ENCODE peak calls at places on chromosomes 16 and 17, in six cellular contexts. F is neural progenitor cell, M is GM23338, D is SK-N-SH, I is hepatocyte, K is OCI-LY7. H is an unnamed sample.
A peak's percentile ranks its signal among the peaks of the same experiment; 100 is the strongest.

GRCh38 chr16:11356573-11357331 is 11.5 kb downstream of the RMI2 start:
- DNase-seq in F (peak; percentile 84), M (peak; percentile 91), D (peak; percentile 71), I (peak; percentile 83), K (peak; percentile 78), H (no peak)

GRCh38 chr16:89066746-89067145 is 26.9 kb upstream of the ACSF3 start:
- DNase-seq in F (no peak), M (no peak), D (no peak), I (no peak), K (no peak), H (no peak)

GRCh38 chr17:14672830-14673229 is 371.9 kb downstream of the HS3ST3B1 start:
- DNase-seq in F (peak; percentile 49), M (no peak), D (no peak), I (peak; percentile 57), K (no peak), H (peak; percentile 49)

GRCh38 chr17:73474370-73474988 is 162.7 kb upstream of the CDC42EP4 start:
- DNase-seq in F (no peak), M (no peak), D (peak; percentile 98), I (peak; percentile 94), K (no peak), H (peak; percentile 64)

GRCh38 chr17:11330871-11331270 is 89.9 kb downstream of the SHISA6 start:
- DNase-seq in F (peak; percentile 77), M (no peak), D (no peak), I (peak; percentile 73), K (no peak), H (no peak)

GRCh38 chr16:8905168-8905762 is 23.1 kb downstream of the LITAFD start:
- DNase-seq in F (peak; percentile 50), M (peak; percentile 57), D (peak; percentile 47), I (peak; percentile 44), K (peak; percentile 56), H (peak; percentile 29)

GRCh38 chr17:79948918-79949645 is 86.6 kb downstream of the TBC1D16 start:
- DNase-seq in F (peak; percentile 51), M (no peak), D (peak; percentile 40), I (no peak), K (no peak), H (no peak)

GRCh38 chr16:75011634-75012307 is 12.9 kb downstream of the ZNRF1 start:
- DNase-seq in F (no peak), M (no peak), D (no peak), I (peak; percentile 35), K (no peak), H (peak; percentile 83)

GRCh38 chr16:8594149-8594666 is 3.9 kb upstream of the TMEM114 start:
- DNase-seq in F (no peak), M (no peak), D (no peak), I (no peak), K (no peak), H (no peak)

GRCh38 chr17:9918352-9918751 is 13.3 kb upstream of the RCVRN start:
- DNase-seq in F (no peak), M (no peak), D (no peak), I (no peak), K (no peak), H (no peak)

GRCh38 chr16:85255777-85256176 is 143.5 kb upstream of the CIBAR2 start:
- DNase-seq in F (no peak), M (no peak), D (no peak), I (no peak), K (no peak), H (no peak)

GRCh38 chr17:48043171-48043570 is 5.0 kb upstream of the NFE2L1 start:
- DNase-seq in F (no peak), M (no peak), D (no peak), I (no peak), K (no peak), H (peak; percentile 40)

GRCh38 chr16:81997738-81998137 is 13.5 kb downstream of the SDR42E1 start:
- DNase-seq in F (no peak), M (no peak), D (no peak), I (peak; percentile 73), K (no peak), H (peak; percentile 79)

GRCh38 chr17:32161029-32161428 is 18.7 kb downstream of the RHOT1 start:
- DNase-seq in F (no peak), M (no peak), D (no peak), I (no peak), K (no peak), H (no peak)

GRCh38 chr17:35577826-35578194 is 561 bp downstream of the PEX12 start:
- DNase-seq in F (no peak), M (no peak), D (peak; percentile 22), I (peak; percentile 23), K (no peak), H (no peak)

GRCh38 chr16:30033270-30033669 is 2.2 kb upstream of the TLCD3B start:
- DNase-seq in F (no peak), M (no peak), D (no peak), I (no peak), K (no peak), H (no peak)

GRCh38 chr16:71626018-71626857 is at the start of gene MARVELD3:
- DNase-seq in F (peak; percentile 51), M (peak; percentile 94), D (peak; percentile 69), I (peak; percentile 92), K (no peak), H (peak; percentile 81)

GRCh38 chr17:19940722-19941464 is 36.7 kb downstream of the AKAP10 start:
- DNase-seq in F (no peak), M (peak; percentile 20), D (no peak), I (peak; percentile 40), K (no peak), H (peak; percentile 88)

GRCh38 chr17:39196191-39196819 is 1.2 kb downstream of the CACNB1 start:
- DNase-seq in F (no peak), M (no peak), D (no peak), I (no peak), K (no peak), H (no peak)

GRCh38 chr17:49637050-49637449 is 40.8 kb downstream of the SPOP start:
- DNase-seq in F (no peak), M (no peak), D (no peak), I (no peak), K (no peak), H (peak; percentile 22)

GRCh38 chr17:43882761-43883415 is 24.4 kb downstream of the MPP2 start:
- DNase-seq in F (no peak), M (no peak), D (no peak), I (no peak), K (no peak), H (no peak)

GRCh38 chr16:53744449-53744848 is 40.5 kb downstream of the FTO start:
- DNase-seq in F (no peak), M (peak; percentile 14), D (no peak), I (no peak), K (peak; percentile 4), H (peak; percentile 39)

GRCh38 chr17:82333279-82334171 is at the start of gene SECTM1:
- DNase-seq in F (peak; percentile 72), M (peak; percentile 71), D (peak; percentile 77), I (peak; percentile 76), K (no peak), H (peak; percentile 51)

GRCh38 chr17:11644265-11645212 is 46.3 kb downstream of the DNAH9 start:
- DNase-seq in F (peak; percentile 85), M (peak; percentile 71), D (peak; percentile 70), I (peak; percentile 94), K (peak; percentile 68), H (peak; percentile 71)

GRCh38 chr16:81625544-81626152 is 153.4 kb upstream of the PLCG2 start:
- DNase-seq in F (no peak), M (no peak), D (no peak), I (no peak), K (no peak), H (peak; percentile 65)

GRCh38 chr17:60145006-60145935 is 4.5 kb upstream of the CA4 start:
- DNase-seq in F (peak; percentile 91), M (peak; percentile 37), D (peak; percentile 33), I (no peak), K (no peak), H (peak; percentile 28)

GRCh38 chr16:28205117-28205899 is 6.5 kb downstream of the XPO6 start:
- DNase-seq in F (no peak), M (no peak), D (no peak), I (no peak), K (no peak), H (no peak)

GRCh38 chr16:85448557-85449194 is 164.4 kb upstream of the GSE1 start:
- DNase-seq in F (no peak), M (no peak), D (peak; percentile 86), I (peak; percentile 82), K (peak; percentile 87), H (no peak)

GRCh38 chr16:69294051-69294450 is 17.1 kb upstream of the VPS4A start:
- DNase-seq in F (no peak), M (no peak), D (no peak), I (no peak), K (no peak), H (no peak)

DNA sequence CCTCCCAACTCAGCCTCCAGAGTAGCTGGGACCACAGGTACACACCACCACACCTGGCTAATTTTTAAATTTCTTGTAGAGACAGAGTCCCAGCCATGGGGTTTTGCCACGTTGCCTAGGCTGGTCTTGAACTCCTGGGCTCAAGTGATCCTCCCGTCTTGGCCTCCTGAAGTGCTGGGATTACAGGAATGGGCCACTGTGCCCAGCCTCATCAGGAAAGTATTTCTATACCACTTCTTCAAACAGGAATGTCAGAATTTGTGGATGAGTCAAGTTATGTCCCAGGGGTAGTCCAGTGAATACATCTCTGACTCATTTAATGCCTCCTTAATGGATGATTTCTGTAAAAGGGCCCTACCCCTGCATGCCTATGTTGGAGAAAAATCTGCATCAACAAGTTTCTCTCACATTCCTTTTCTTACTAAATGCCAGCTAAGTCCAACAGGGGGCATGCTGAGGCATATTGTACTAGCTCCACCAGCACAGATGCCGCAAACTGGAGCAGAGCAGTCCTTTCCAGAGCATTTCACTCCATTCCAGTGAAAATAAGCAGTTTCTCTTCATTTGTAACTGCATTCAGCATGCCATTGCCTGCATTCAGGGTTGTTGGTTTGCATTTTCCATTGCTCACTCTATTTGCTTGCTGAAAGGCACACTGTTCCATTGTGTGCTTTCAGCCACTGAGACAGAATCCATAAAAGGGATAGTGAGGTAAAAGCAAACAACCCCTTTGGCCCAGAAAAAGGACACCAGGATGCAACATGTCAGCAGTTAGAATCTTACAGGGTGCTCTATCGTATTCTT is 5.3 kb upstream of the CAVIN1 start:
- DNase-seq in F (peak; percentile 83), M (peak; percentile 94), D (peak; percentile 63), I (peak; percentile 89), K (peak; percentile 74), H (no peak)
- TF ChIP-seq EZH2phosphoT487 in F (no peak), M (no peak), D (no peak), I (no peak), K (no peak), H (no peak)

GRCh38 chr17:75246404-75246803 is 15.0 kb downstream of the GGA3 start:
- DNase-seq in F (no peak), M (no peak), D (no peak), I (no peak), K (no peak), H (no peak)
- H3K36me3 ChIP-seq in F (no peaks in the 10 kb centered on the region), M (peaks cover 11% of the 10 kb centered on the region), D (peaks cover 53% of the 10 kb centered on the region), I (no peaks in the 10 kb centered on the region), K (peaks cover 67% of the 10 kb centered on the region), H (peaks cover 50% of the 10 kb centered on the region)

GRCh38 chr17:51427259-51428255 is 167.2 kb downstream of the UTP18 start:
- DNase-seq in F (no peak), M (no peak), D (peak; percentile 42), I (no peak), K (no peak), H (no peak)
- TF ChIP-seq EZH2phosphoT487 in F (no peak), M (no peak), D (no peak), I (no peak), K (no peak), H (no peak)

GRCh38 chr17:74601944-74602572 is 10.0 kb upstream of the CD300LD start:
- DNase-seq in F (peak; percentile 53), M (peak; percentile 67), D (peak; percentile 68), I (peak; percentile 61), K (peak; percentile 54), H (peak; percentile 73)
- H3K36me3 ChIP-seq in F (no peaks in the 10 kb centered on the region), M (no peaks in the 10 kb centered on the region), D (no peaks in the 10 kb centered on the region), I (no peaks in the 10 kb centered on the region), K (no peaks in the 10 kb centered on the region), H (no peaks in the 10 kb centered on the region)